ENCODE peak calls at places on chromosomes 1 and 21, in six cellular contexts. W is transverse colon; Z is body of pancreas; M is CD8-positive, alpha-beta memory T cell; D is upper lobe of right lung; H is IMR-90. S is an unnamed sample.

GRCh38 chr1:112143871-112144441 is 154.5 kb upstream of the KCND3 start:
- DNase-seq in W (no peak), Z (no peak), M (no peak), D (no peak), H (no peak), S (no peak)

GRCh38 chr1:180151508-180151907 is 3.2 kb upstream of the QSOX1 start:
- DNase-seq in W (no peak), Z (no peak), M (no peak), D (no peak), H (peak; percentile 95), S (no peak)

GRCh38 chr21:38306833-38307232 is 50.0 kb downstream of the KCNJ15 start:
- DNase-seq in W (no peak), Z (no peak), M (no peak), D (no peak), H (peak; percentile 99), S (no peak)

GRCh38 chr1:181089017-181089776 is 697 bp downstream of the IER5 start:
- DNase-seq in W (peak; percentile 39), Z (peak; percentile 36), M (no peak), D (peak; percentile 80), H (no peak), S (no peak)

GRCh38 chr1:8020032-8020431 is 6.1 kb downstream of the ERRFI1 start:
- DNase-seq in W (no peak), Z (peak; percentile 66), M (no peak), D (no peak), H (peak; percentile 59), S (no peak)

GRCh38 chr1:115098979-115099692 is 9.8 kb upstream of the TSPAN2 start:
- DNase-seq in W (peak; percentile 72), Z (peak; percentile 35), M (peak; percentile 93), D (no peak), H (peak; percentile 26), S (peak; percentile 95)

GRCh38 chr1:212935387-212935981 is 14.9 kb upstream of the VASH2 start:
- DNase-seq in W (no peak), Z (no peak), M (no peak), D (no peak), H (no peak), S (no peak)

GRCh38 chr1:232837085-232837484 is 31.9 kb downstream of the MAP10 start:
- DNase-seq in W (no peak), Z (no peak), M (no peak), D (no peak), H (peak; percentile 22), S (no peak)

GRCh38 chr21:35581640-35582039 is 478.7 kb downstream of the SETD4 start:
- DNase-seq in W (no peak), Z (no peak), M (no peak), D (no peak), H (no peak), S (no peak)

GRCh38 chr1:233294991-233295774 is at the start of gene PCNX2:
- DNase-seq in W (peak; percentile 65), Z (peak; percentile 70), M (peak; percentile 54), D (peak; percentile 81), H (peak; percentile 74), S (peak; percentile 56)

GRCh38 chr1:11831945-11832725 is 15.4 kb downstream of the NPPA start:
- DNase-seq in W (no peak), Z (no peak), M (no peak), D (no peak), H (no peak), S (no peak)

GRCh38 chr1:228042508-228042907 is 35.7 kb downstream of the WNT3A start:
- DNase-seq in W (no peak), Z (no peak), M (no peak), D (no peak), H (no peak), S (no peak)

GRCh38 chr1:11748294-11749202 is 12.6 kb downstream of the AGTRAP start:
- DNase-seq in W (no peak), Z (no peak), M (no peak), D (no peak), H (no peak), S (no peak)

GRCh38 chr1:189185077-189185476 is 1292.6 kb downstream of the BRINP3 start:
- DNase-seq in W (no peak), Z (no peak), M (no peak), D (no peak), H (peak; percentile 17), S (no peak)

GRCh38 chr1:152497273-152497672 is 13.3 kb upstream of the LCE5A start:
- DNase-seq in W (no peak), Z (no peak), M (no peak), D (no peak), H (no peak), S (no peak)

GRCh38 chr1:243393093-243393492 is 137.3 kb downstream of the SDCCAG8 start:
- DNase-seq in W (no peak), Z (peak; percentile 30), M (no peak), D (no peak), H (no peak), S (no peak)

GRCh38 chr1:223001653-223002634 is 141.1 kb downstream of the TLR5 start:
- DNase-seq in W (no peak), Z (no peak), M (no peak), D (no peak), H (no peak), S (no peak)

GRCh38 chr1:41345434-41346075 is 15.7 kb upstream of the FOXO6 start:
- DNase-seq in W (no peak), Z (no peak), M (no peak), D (peak; percentile 11), H (no peak), S (no peak)

GRCh38 chr1:227889047-227889862 is 58.5 kb downstream of the WNT9A start:
- DNase-seq in W (no peak), Z (peak; percentile 9), M (no peak), D (peak; percentile 54), H (no peak), S (no peak)

GRCh38 chr1:64895500-64895899 is 70.8 kb downstream of the JAK1 start:
- DNase-seq in W (no peak), Z (no peak), M (no peak), D (no peak), H (no peak), S (no peak)

GRCh38 chr1:83815348-83815747 is 183.6 kb downstream of the TTLL7 start:
- DNase-seq in W (no peak), Z (peak; percentile 16), M (no peak), D (no peak), H (peak; percentile 58), S (no peak)

GRCh38 chr1:118931876-118932275 is 56.3 kb downstream of the TBX15 start:
- DNase-seq in W (no peak), Z (no peak), M (no peak), D (no peak), H (no peak), S (no peak)

GRCh38 chr1:194437135-194437534 is 1250.7 kb upstream of the B3GALT2 start:
- DNase-seq in W (no peak), Z (no peak), M (no peak), D (no peak), H (no peak), S (no peak)

GRCh38 chr1:183443466-183443865 is 25.3 kb upstream of the NMNAT2 start:
- DNase-seq in W (no peak), Z (no peak), M (no peak), D (no peak), H (no peak), S (no peak)

GRCh38 chr1:179369751-179370341 is 4.1 kb downstream of the AXDND1 start:
- DNase-seq in W (peak; percentile 13), Z (peak; percentile 33), M (peak; percentile 61), D (no peak), H (peak; percentile 77), S (peak; percentile 65)

GRCh38 chr1:244865028-244865371 is 657 bp upstream of the HNRNPU start:
- DNase-seq in W (peak; percentile 44), Z (peak; percentile 41), M (no peak), D (no peak), H (no peak), S (no peak)

GRCh38 chr1:230191839-230192238 is 124.8 kb downstream of the GALNT2 start:
- DNase-seq in W (no peak), Z (no peak), M (no peak), D (no peak), H (no peak), S (no peak)

GRCh38 chr1:220670365-220670764 is 19.8 kb upstream of the C1orf115 start:
- DNase-seq in W (no peak), Z (no peak), M (no peak), D (no peak), H (no peak), S (no peak)

GRCh38 chr1:9252999-9253398 is 18.4 kb downstream of the H6PD start:
- DNase-seq in W (no peak), Z (no peak), M (no peak), D (no peak), H (no peak), S (no peak)

GRCh38 chr1:64173300-64173940 is 30.0 kb upstream of the UBE2U start:
- DNase-seq in W (no peak), Z (peak; percentile 65), M (no peak), D (no peak), H (no peak), S (no peak)

GRCh38 chr1:204419064-204419403 is 7.4 kb upstream of the PPP1R15B start:
- DNase-seq in W (no peak), Z (peak; percentile 36), M (no peak), D (no peak), H (peak; percentile 52), S (no peak)

GRCh38 chr1:116912846-116913245 is 3.1 kb downstream of the PTGFRN start:
- DNase-seq in W (no peak), Z (no peak), M (no peak), D (no peak), H (no peak), S (no peak)
- H3K4me1 ChIP-seq in W (peaks cover 25% of the 10 kb centered on the region), Z (peaks cover 71% of the 10 kb centered on the region), M (peaks cover 19% of the 10 kb centered on the region), D (peaks cover 14% of the 10 kb centered on the region), H (no peaks in the 10 kb centered on the region), S (no peaks in the 10 kb centered on the region)

GRCh38 chr1:6799499-6799898 is 14.2 kb downstream of the CAMTA1 start:
- DNase-seq in W (no peak), Z (no peak), M (no peak), D (no peak), H (peak; percentile 37), S (no peak)
- H3K4me1 ChIP-seq in W (no peaks in the 10 kb centered on the region), Z (peaks cover 38% of the 10 kb centered on the region), M (no peaks in the 10 kb centered on the region), D (peaks cover 27% of the 10 kb centered on the region), H (peaks cover 40% of the 10 kb centered on the region), S (no peaks in the 10 kb centered on the region)

GRCh38 chr1:85608851-85609250 is 28.3 kb downstream of the CCN1 start:
- DNase-seq in W (no peak), Z (no peak), M (no peak), D (no peak), H (no peak), S (no peak)

GRCh38 chr1:85607913-85608250 is 27.3 kb downstream of the CCN1 start:
- DNase-seq in W (no peak), Z (no peak), M (no peak), D (no peak), H (peak; percentile 53), S (no peak)

GRCh38 chr1:85605519-85606413 is 25.2 kb downstream of the CCN1 start:
- DNase-seq in W (no peak), Z (peak; percentile 60), M (no peak), D (no peak), H (no peak), S (no peak)

GRCh38 chr1:85606414-85606800 is 25.8 kb downstream of the CCN1 start:
- DNase-seq in W (no peak), Z (no peak), M (no peak), D (no peak), H (peak; percentile 37), S (no peak)

GRCh38 chr1:85607126-85607912 is 26.8 kb downstream of the CCN1 start:
- DNase-seq in W (no peak), Z (peak; percentile 29), M (no peak), D (no peak), H (peak; percentile 100), S (no peak)
- H3K4me1 ChIP-seq in W (no peaks in the 10 kb centered on the region), Z (peaks cover 28% of the 10 kb centered on the region), M (no peaks in the 10 kb centered on the region), D (peaks cover 11% of the 10 kb centered on the region), H (peaks cover 39% of the 10 kb centered on the region), S (no peaks in the 10 kb centered on the region)

GRCh38 chr21:33258475-33258874 is 7.7 kb upstream of the IL10RB start:
- DNase-seq in W (no peak), Z (no peak), M (no peak), D (no peak), H (no peak), S (no peak)
- H3K4me1 ChIP-seq in W (no peaks in the 10 kb centered on the region), Z (no peaks in the 10 kb centered on the region), M (peaks cover 28% of the 10 kb centered on the region), D (no peaks in the 10 kb centered on the region), H (peaks cover 4% of the 10 kb centered on the region), S (peaks cover 21% of the 10 kb centered on the region)

S was measured in naive thymus-derived CD4-positive, alpha-beta T cell.